ENCODE peak calls at places on chromosomes 11 and 22, in five cellular contexts. One of them, this sample, is unnamed.

GRCh38 chr11:114236829-114237228 is 59.4 kb upstream of the NNMT start:
- DNase-seq in CD4-positive, alpha-beta memory T cell: no peak
- DNase-seq in cardiac fibroblast: peak
- DNase-seq in mammary epithelial cell: no peak
- DNase-seq in activated naive CD4-positive, alpha-beta T cell: no peak
- DNase-seq in this sample: no peak

GRCh38 chr11:69449320-69450063 is 32.0 kb upstream of the LINC01488 start:
- DNase-seq in cardiac fibroblast: peak
- DNase-seq in activated naive CD4-positive, alpha-beta T cell: no peak
- DNase-seq in CD4-positive, alpha-beta memory T cell: no peak
- DNase-seq in mammary epithelial cell: no peak
- DNase-seq in this sample: no peak

GRCh38 chr22:37533995-37534394 is 14.8 kb upstream of the CARD10 start:
- DNase-seq in CD4-positive, alpha-beta memory T cell: no peak
- DNase-seq in cardiac fibroblast: peak
- DNase-seq in activated naive CD4-positive, alpha-beta T cell: no peak
- DNase-seq in mammary epithelial cell: peak
- DNase-seq in this sample: no peak

GRCh38 chr22:20651286-20651685 is 122.6 kb upstream of the SERPIND1 start:
- DNase-seq in mammary epithelial cell: no peak
- DNase-seq in CD4-positive, alpha-beta memory T cell: no peak
- DNase-seq in activated naive CD4-positive, alpha-beta T cell: no peak
- DNase-seq in cardiac fibroblast: no peak
- DNase-seq in this sample: no peak

GRCh38 chr22:44957267-44957905 is 52.4 kb downstream of the PHF21B start:
- DNase-seq in CD4-positive, alpha-beta memory T cell: no peak
- DNase-seq in cardiac fibroblast: no peak
- DNase-seq in mammary epithelial cell: no peak
- DNase-seq in activated naive CD4-positive, alpha-beta T cell: no peak
- DNase-seq in this sample: no peak

GRCh38 chr11:3201677-3202181 is 16.9 kb downstream of the MRGPRG start:
- DNase-seq in activated naive CD4-positive, alpha-beta T cell: no peak
- DNase-seq in CD4-positive, alpha-beta memory T cell: no peak
- DNase-seq in cardiac fibroblast: no peak
- DNase-seq in mammary epithelial cell: no peak
- DNase-seq in this sample: no peak

GRCh38 chr11:70409437-70409836 is 11.1 kb downstream of the CTTN start:
- DNase-seq in cardiac fibroblast: no peak
- DNase-seq in mammary epithelial cell: no peak
- DNase-seq in activated naive CD4-positive, alpha-beta T cell: no peak
- DNase-seq in CD4-positive, alpha-beta memory T cell: no peak
- DNase-seq in this sample: no peak

GRCh38 chr22:28442264-28442950 is 237.2 kb downstream of the TTC28 start:
- DNase-seq in mammary epithelial cell: peak
- DNase-seq in activated naive CD4-positive, alpha-beta T cell: peak
- DNase-seq in CD4-positive, alpha-beta memory T cell: peak
- DNase-seq in cardiac fibroblast: peak
- DNase-seq in this sample: no peak

GRCh38 chr11:94586978-94587377 is 19.8 kb downstream of the PIWIL4 start:
- DNase-seq in cardiac fibroblast: no peak
- DNase-seq in CD4-positive, alpha-beta memory T cell: no peak
- DNase-seq in activated naive CD4-positive, alpha-beta T cell: no peak
- DNase-seq in mammary epithelial cell: no peak
- DNase-seq in this sample: no peak

GRCh38 chr22:38751422-38752346 is 4.1 kb downstream of the SUN2 start:
- DNase-seq in mammary epithelial cell: peak
- DNase-seq in activated naive CD4-positive, alpha-beta T cell: peak
- DNase-seq in cardiac fibroblast: no peak
- DNase-seq in CD4-positive, alpha-beta memory T cell: peak
- DNase-seq in this sample: peak

GRCh38 chr11:27022659-27023251 is 17.9 kb upstream of the BBOX1 start:
- DNase-seq in CD4-positive, alpha-beta memory T cell: no peak
- DNase-seq in activated naive CD4-positive, alpha-beta T cell: no peak
- DNase-seq in cardiac fibroblast: no peak
- DNase-seq in mammary epithelial cell: no peak
- DNase-seq in this sample: no peak